ENCODE peak calls at places on chromosomes 3 and 15, in nine cellular contexts. One of them, this sample, is unnamed.

GRCh38 chr3:72641684-72642083 is 206.6 kb downstream of the SHQ1 start:
- DNase-seq in heart right ventricle: no peak
- DNase-seq in mesothelial cell of epicardium: no peak
- DNase-seq in kidney epithelial cell: no peak
- DNase-seq in OCI-LY7: no peak
- DNase-seq in hepatocyte: no peak
- DNase-seq in pancreas: no peak
- DNase-seq in uterus: no peak
- DNase-seq in foreskin fibroblast: no peak
- DNase-seq in this sample: no peak

GRCh38 chr3:55307622-55308021 is 179.5 kb downstream of the WNT5A start:
- DNase-seq in heart right ventricle: no peak
- DNase-seq in mesothelial cell of epicardium: no peak
- DNase-seq in kidney epithelial cell: no peak
- DNase-seq in OCI-LY7: no peak
- DNase-seq in hepatocyte: no peak
- DNase-seq in pancreas: no peak
- DNase-seq in uterus: no peak
- DNase-seq in foreskin fibroblast: peak
- DNase-seq in this sample: no peak

GRCh38 chr3:58026598-58026997 is 18.4 kb downstream of the FLNB start:
- DNase-seq in heart right ventricle: no peak
- DNase-seq in mesothelial cell of epicardium: no peak
- DNase-seq in kidney epithelial cell: no peak
- DNase-seq in OCI-LY7: no peak
- DNase-seq in hepatocyte: no peak
- DNase-seq in pancreas: no peak
- DNase-seq in uterus: no peak
- DNase-seq in foreskin fibroblast: no peak
- DNase-seq in this sample: no peak

GRCh38 chr3:19364150-19364549 is 215.8 kb downstream of the KCNH8 start:
- DNase-seq in heart right ventricle: no peak
- DNase-seq in mesothelial cell of epicardium: no peak
- DNase-seq in kidney epithelial cell: no peak
- DNase-seq in OCI-LY7: no peak
- DNase-seq in hepatocyte: peak
- DNase-seq in pancreas: no peak
- DNase-seq in uterus: no peak
- DNase-seq in foreskin fibroblast: no peak
- DNase-seq in this sample: no peak

GRCh38 chr3:8561365-8561764 is 59.7 kb downstream of the LMCD1 start:
- DNase-seq in heart right ventricle: peak
- DNase-seq in mesothelial cell of epicardium: no peak
- DNase-seq in kidney epithelial cell: no peak
- DNase-seq in OCI-LY7: no peak
- DNase-seq in hepatocyte: no peak
- DNase-seq in pancreas: no peak
- DNase-seq in uterus: no peak
- DNase-seq in foreskin fibroblast: no peak
- DNase-seq in this sample: no peak

GRCh38 chr3:115436767-115437301 is 186.5 kb upstream of the GAP43 start:
- DNase-seq in heart right ventricle: no peak
- DNase-seq in mesothelial cell of epicardium: no peak
- DNase-seq in kidney epithelial cell: peak
- DNase-seq in OCI-LY7: no peak
- DNase-seq in hepatocyte: peak
- DNase-seq in pancreas: no peak
- DNase-seq in uterus: no peak
- DNase-seq in foreskin fibroblast: peak
- DNase-seq in this sample: peak

GRCh38 chr3:120198305-120198878 is 86.6 kb downstream of the GPR156 start:
- DNase-seq in heart right ventricle: no peak
- DNase-seq in mesothelial cell of epicardium: no peak
- DNase-seq in kidney epithelial cell: no peak
- DNase-seq in OCI-LY7: peak
- DNase-seq in hepatocyte: peak
- DNase-seq in pancreas: no peak
- DNase-seq in uterus: no peak
- DNase-seq in foreskin fibroblast: peak
- DNase-seq in this sample: no peak

GRCh38 chr3:15756505-15756904 is 41.3 kb downstream of the ANKRD28 start:
- DNase-seq in heart right ventricle: no peak
- DNase-seq in mesothelial cell of epicardium: no peak
- DNase-seq in kidney epithelial cell: no peak
- DNase-seq in OCI-LY7: no peak
- DNase-seq in hepatocyte: no peak
- DNase-seq in pancreas: no peak
- DNase-seq in uterus: no peak
- DNase-seq in foreskin fibroblast: no peak
- DNase-seq in this sample: no peak

GRCh38 chr3:111979689-111980025 is 831 bp downstream of the ABHD10 start:
- DNase-seq in heart right ventricle: no peak
- DNase-seq in mesothelial cell of epicardium: no peak
- DNase-seq in kidney epithelial cell: no peak
- DNase-seq in OCI-LY7: no peak
- DNase-seq in hepatocyte: no peak
- DNase-seq in pancreas: no peak
- DNase-seq in uterus: no peak
- DNase-seq in foreskin fibroblast: no peak
- DNase-seq in this sample: no peak

GRCh38 chr3:150806436-150806835 is 43.5 kb upstream of the SIAH2 start:
- DNase-seq in heart right ventricle: no peak
- DNase-seq in mesothelial cell of epicardium: no peak
- DNase-seq in kidney epithelial cell: no peak
- DNase-seq in OCI-LY7: no peak
- DNase-seq in hepatocyte: no peak
- DNase-seq in pancreas: no peak
- DNase-seq in uterus: no peak
- DNase-seq in foreskin fibroblast: no peak
- DNase-seq in this sample: no peak

GRCh38 chr3:139120336-139120971 is 75.8 kb upstream of the PRR23C start:
- DNase-seq in heart right ventricle: no peak
- DNase-seq in mesothelial cell of epicardium: no peak
- DNase-seq in kidney epithelial cell: peak
- DNase-seq in OCI-LY7: no peak
- DNase-seq in hepatocyte: peak
- DNase-seq in pancreas: no peak
- DNase-seq in uterus: no peak
- DNase-seq in foreskin fibroblast: peak
- DNase-seq in this sample: peak

GRCh38 chr3:164848922-164849321 is 229.4 kb downstream of the SI start:
- DNase-seq in heart right ventricle: no peak
- DNase-seq in mesothelial cell of epicardium: no peak
- DNase-seq in kidney epithelial cell: no peak
- DNase-seq in OCI-LY7: no peak
- DNase-seq in hepatocyte: no peak
- DNase-seq in pancreas: no peak
- DNase-seq in uterus: no peak
- DNase-seq in foreskin fibroblast: no peak
- DNase-seq in this sample: no peak

GRCh38 chr3:194197396-194197960 is 61.5 kb downstream of the HES1 start:
- DNase-seq in heart right ventricle: no peak
- DNase-seq in mesothelial cell of epicardium: no peak
- DNase-seq in kidney epithelial cell: no peak
- DNase-seq in OCI-LY7: no peak
- DNase-seq in hepatocyte: no peak
- DNase-seq in pancreas: no peak
- DNase-seq in uterus: no peak
- DNase-seq in foreskin fibroblast: no peak
- DNase-seq in this sample: no peak

GRCh38 chr15:94230886-94231727 is at the start of gene MCTP2:
- DNase-seq in heart right ventricle: peak
- DNase-seq in mesothelial cell of epicardium: peak
- DNase-seq in kidney epithelial cell: peak
- DNase-seq in OCI-LY7: peak
- DNase-seq in hepatocyte: peak
- DNase-seq in pancreas: peak
- DNase-seq in uterus: peak
- DNase-seq in foreskin fibroblast: peak
- DNase-seq in this sample: peak

GRCh38 chr3:15294914-15295313 is 37.5 kb downstream of the SH3BP5 start:
- DNase-seq in heart right ventricle: no peak
- DNase-seq in mesothelial cell of epicardium: no peak
- DNase-seq in kidney epithelial cell: no peak
- DNase-seq in OCI-LY7: no peak
- DNase-seq in hepatocyte: no peak
- DNase-seq in pancreas: no peak
- DNase-seq in uterus: no peak
- DNase-seq in foreskin fibroblast: no peak
- DNase-seq in this sample: no peak

DNA sequence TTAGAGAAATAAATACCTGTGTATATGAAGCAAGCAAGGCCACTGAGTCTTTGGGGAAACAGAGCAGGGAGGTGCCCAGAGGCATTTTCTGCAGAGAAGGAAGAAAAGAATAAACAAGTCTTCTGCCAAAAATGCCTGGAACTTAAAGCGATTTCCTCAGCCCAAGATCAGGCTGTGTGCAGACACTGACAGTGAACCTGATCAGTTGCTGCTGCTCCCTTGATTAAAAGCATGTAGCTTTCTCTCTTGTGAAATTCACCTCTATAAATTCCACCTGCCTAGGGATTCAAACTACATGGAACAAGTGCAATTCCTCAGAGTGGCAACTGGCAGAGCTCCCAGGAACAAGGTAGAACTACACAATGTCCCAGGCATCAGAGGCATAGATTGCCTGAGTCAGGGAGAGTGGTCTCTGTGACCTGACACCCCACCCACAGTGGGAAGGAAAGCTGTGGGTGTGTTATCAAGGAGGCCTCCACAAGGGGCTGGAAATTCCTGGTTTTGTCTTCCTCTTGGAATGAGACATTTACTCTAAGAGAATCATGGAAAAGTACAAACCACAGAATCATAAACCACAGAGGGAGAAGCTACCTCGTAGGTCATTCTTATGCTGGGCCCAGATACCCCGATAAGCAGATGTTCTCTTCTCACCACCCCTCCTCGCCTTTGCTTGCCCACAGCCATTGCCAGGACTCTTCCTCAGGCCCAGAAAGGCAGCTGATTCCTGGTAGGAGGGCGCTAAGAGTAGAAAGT is 1.8 kb upstream of the ZBTB38 start:
- DNase-seq in heart right ventricle: no peak
- DNase-seq in mesothelial cell of epicardium: no peak
- DNase-seq in kidney epithelial cell: peak
- DNase-seq in OCI-LY7: no peak
- DNase-seq in hepatocyte: peak
- DNase-seq in pancreas: peak
- DNase-seq in uterus: peak
- DNase-seq in foreskin fibroblast: peak
- DNase-seq in this sample: peak
- TF ChIP-seq CTCF in heart right ventricle: no peak
- TF ChIP-seq CTCF in mesothelial cell of epicardium: no peak
- TF ChIP-seq CTCF in kidney epithelial cell: no peak
- TF ChIP-seq CTCF in OCI-LY7: no peak
- TF ChIP-seq CTCF in hepatocyte: no peak
- TF ChIP-seq CTCF in pancreas: no peak
- TF ChIP-seq CTCF in uterus: no peak
- TF ChIP-seq CTCF in foreskin fibroblast: peak
- TF ChIP-seq CTCF in this sample: peak

GRCh38 chr15:48602358-48603122 is 43.0 kb downstream of the FBN1 start:
- DNase-seq in heart right ventricle: no peak
- DNase-seq in mesothelial cell of epicardium: no peak
- DNase-seq in kidney epithelial cell: peak
- DNase-seq in OCI-LY7: no peak
- DNase-seq in hepatocyte: no peak
- DNase-seq in pancreas: no peak
- DNase-seq in uterus: no peak
- DNase-seq in foreskin fibroblast: peak
- DNase-seq in this sample: no peak

GRCh38 chr15:48601095-48601494 is 44.4 kb downstream of the FBN1 start:
- DNase-seq in heart right ventricle: no peak
- DNase-seq in mesothelial cell of epicardium: no peak
- DNase-seq in kidney epithelial cell: no peak
- DNase-seq in OCI-LY7: no peak
- DNase-seq in hepatocyte: no peak
- DNase-seq in pancreas: no peak
- DNase-seq in uterus: no peak
- DNase-seq in foreskin fibroblast: no peak
- DNase-seq in this sample: no peak

GRCh38 chr15:48603922-48604321 is 41.6 kb downstream of the FBN1 start:
- DNase-seq in heart right ventricle: no peak
- DNase-seq in mesothelial cell of epicardium: no peak
- DNase-seq in kidney epithelial cell: no peak
- DNase-seq in OCI-LY7: no peak
- DNase-seq in hepatocyte: no peak
- DNase-seq in pancreas: no peak
- DNase-seq in uterus: no peak
- DNase-seq in foreskin fibroblast: no peak
- DNase-seq in this sample: no peak

GRCh38 chr15:48604567-48604966 is 40.9 kb downstream of the FBN1 start:
- DNase-seq in heart right ventricle: no peak
- DNase-seq in mesothelial cell of epicardium: no peak
- DNase-seq in kidney epithelial cell: no peak
- DNase-seq in OCI-LY7: no peak
- DNase-seq in hepatocyte: no peak
- DNase-seq in pancreas: no peak
- DNase-seq in uterus: no peak
- DNase-seq in foreskin fibroblast: peak
- DNase-seq in this sample: no peak

DNA sequence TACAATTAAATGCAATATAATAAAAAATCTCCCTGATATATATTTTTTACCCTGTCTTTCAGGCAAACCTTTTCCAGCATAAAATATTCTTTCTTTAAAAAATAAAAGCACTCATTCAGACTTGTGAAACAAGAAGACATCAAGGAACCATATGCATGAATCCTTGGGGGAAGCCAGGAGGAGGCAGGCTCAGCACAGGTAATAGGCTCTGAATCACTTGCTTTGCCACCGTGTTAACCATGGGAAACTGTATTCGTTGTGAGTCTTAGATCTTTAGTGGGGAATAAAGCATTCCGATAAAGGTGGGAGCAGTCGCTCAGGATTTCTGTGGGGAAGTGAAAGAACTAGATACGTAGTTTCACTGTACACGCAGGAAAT is 42.4 kb downstream of the FBN1 start:
- DNase-seq in heart right ventricle: no peak
- DNase-seq in mesothelial cell of epicardium: no peak
- DNase-seq in kidney epithelial cell: no peak
- DNase-seq in OCI-LY7: no peak
- DNase-seq in hepatocyte: no peak
- DNase-seq in pancreas: no peak
- DNase-seq in uterus: no peak
- DNase-seq in foreskin fibroblast: no peak
- DNase-seq in this sample: no peak
- TF ChIP-seq CTCF in heart right ventricle: no peak
- TF ChIP-seq CTCF in mesothelial cell of epicardium: no peak
- TF ChIP-seq CTCF in kidney epithelial cell: no peak
- TF ChIP-seq CTCF in OCI-LY7: no peak
- TF ChIP-seq CTCF in hepatocyte: no peak
- TF ChIP-seq CTCF in pancreas: no peak
- TF ChIP-seq CTCF in uterus: no peak
- TF ChIP-seq CTCF in foreskin fibroblast: no peak
- TF ChIP-seq CTCF in this sample: no peak

GRCh38 chr15:77112819-77113569 is 42.1 kb upstream of the TSPAN3 start:
- DNase-seq in heart right ventricle: no peak
- DNase-seq in mesothelial cell of epicardium: no peak
- DNase-seq in kidney epithelial cell: no peak
- DNase-seq in OCI-LY7: no peak
- DNase-seq in hepatocyte: no peak
- DNase-seq in pancreas: no peak
- DNase-seq in uterus: no peak
- DNase-seq in foreskin fibroblast: peak
- DNase-seq in this sample: no peak
- TF ChIP-seq CTCF in heart right ventricle: no peak
- TF ChIP-seq CTCF in mesothelial cell of epicardium: no peak
- TF ChIP-seq CTCF in kidney epithelial cell: no peak
- TF ChIP-seq CTCF in OCI-LY7: no peak
- TF ChIP-seq CTCF in hepatocyte: no peak
- TF ChIP-seq CTCF in pancreas: no peak
- TF ChIP-seq CTCF in uterus: no peak
- TF ChIP-seq CTCF in foreskin fibroblast: no peak
- TF ChIP-seq CTCF in this sample: no peak

GRCh38 chr15:85831415-85832113 is 36.8 kb upstream of the KLHL25 start:
- DNase-seq in heart right ventricle: peak
- DNase-seq in mesothelial cell of epicardium: peak
- DNase-seq in kidney epithelial cell: no peak
- DNase-seq in OCI-LY7: peak
- DNase-seq in hepatocyte: peak
- DNase-seq in pancreas: peak
- DNase-seq in uterus: peak
- DNase-seq in foreskin fibroblast: peak
- DNase-seq in this sample: no peak
- TF ChIP-seq CTCF in heart right ventricle: peak
- TF ChIP-seq CTCF in mesothelial cell of epicardium: peak
- TF ChIP-seq CTCF in kidney epithelial cell: peak
- TF ChIP-seq CTCF in OCI-LY7: peak
- TF ChIP-seq CTCF in hepatocyte: peak
- TF ChIP-seq CTCF in pancreas: peak
- TF ChIP-seq CTCF in uterus: peak
- TF ChIP-seq CTCF in foreskin fibroblast: peak
- TF ChIP-seq CTCF in this sample: peak

This sample was measured in AG04450.